ENCODE peak calls at places on chromosome 15, in nine cellular contexts. M is heart left ventricle; I is T-helper 2 cell; Z is GM12891; A is stimulated activated CD4-positive, alpha-beta T cell treated with anti-CD3 and anti-CD28 coated beads, Interleukin-2, amount 100 ng/mL, for 48 hours; P is mesothelial cell of epicardium; K is HTR-8/SVneo; X is activated CD8-positive, alpha-beta T cell treated with anti-CD3 and anti-CD28 coated beads, Interleukin-2, amount 10 ng/mL, durations not matched to agents 7 days and 5 days; W is psoas muscle. V is an unnamed sample.

GRCh38 chr15:89199734-89200133 is 21.6 kb downstream of the RLBP1 start:
- DNase-seq in Z (no peak), X (no peak), A (no peak), M (peak), I (no peak), K (no peak), P (no peak), W (no peak), V (no peak)

GRCh38 chr15:81809543-81809942 is 236.3 kb downstream of the MEX3B start:
- DNase-seq in W (no peak), M (no peak), K (peak), Z (no peak), A (no peak), X (no peak), P (no peak), I (no peak), V (no peak)

GRCh38 chr15:65206750-65207149 is 4.5 kb downstream of the CILP start:
- DNase-seq in P (no peak), X (no peak), Z (no peak), W (no peak), K (no peak), I (no peak), M (no peak), A (no peak), V (no peak)

GRCh38 chr15:68930268-68931022 is at the start of gene SPESP1:
- DNase-seq in Z (peak), M (peak), I (peak), A (peak), K (no peak), P (no peak), X (peak), W (peak), V (peak)

GRCh38 chr15:99407716-99408115 is 156.4 kb downstream of the LRRC28 start:
- DNase-seq in M (no peak), W (no peak), Z (no peak), A (no peak), P (no peak), X (no peak), I (no peak), K (no peak), V (no peak)

GRCh38 chr15:92468987-92469386 is 75.3 kb downstream of the ST8SIA2 start:
- DNase-seq in K (no peak), M (no peak), P (no peak), Z (no peak), A (no peak), X (no peak), W (no peak), I (no peak), V (no peak)

GRCh38 chr15:63133786-63134185 is 12.1 kb downstream of the LACTB start:
- DNase-seq in X (no peak), K (no peak), W (no peak), A (no peak), I (no peak), P (no peak), M (no peak), Z (no peak), V (no peak)

GRCh38 chr15:41850482-41851166 is 12.0 kb downstream of the PLA2G4B start:
- DNase-seq in K (no peak), Z (no peak), P (no peak), A (no peak), W (no peak), M (no peak), X (no peak), I (no peak), V (peak)

GRCh38 chr15:69380100-69380725 is 33.9 kb upstream of the KIF23 start:
- DNase-seq in W (no peak), K (no peak), P (no peak), X (no peak), I (no peak), M (no peak), Z (no peak), A (no peak), V (no peak)